ENCODE peak calls at places on chromosomes 7 and 10, in six cellular contexts. One of them, this sample, is unnamed.
A peak's percentile ranks its signal among the peaks of the same experiment; 100 is the strongest.

GRCh38 chr10:34433241-34434076 is 381.6 kb downstream of the PARD3 start:
- DNase-seq in heart left ventricle: no peak
- DNase-seq in CD8-positive, alpha-beta memory T cell: no peak
- DNase-seq in lower lobe of right lung: no peak
- DNase-seq in AG04450: no peak
- DNase-seq in left lung: no peak
- DNase-seq in this sample: no peak

GRCh38 chr10:77310288-77310687 is 327.3 kb downstream of the KCNMA1 start:
- DNase-seq in heart left ventricle: no peak
- DNase-seq in CD8-positive, alpha-beta memory T cell: no peak
- DNase-seq in lower lobe of right lung: no peak
- DNase-seq in AG04450: no peak
- DNase-seq in left lung: no peak
- DNase-seq in this sample: no peak

GRCh38 chr10:71598673-71599072 is 120.9 kb downstream of the C10orf105 start:
- DNase-seq in heart left ventricle: peak; percentile 84
- DNase-seq in CD8-positive, alpha-beta memory T cell: no peak
- DNase-seq in lower lobe of right lung: peak; percentile 77
- DNase-seq in AG04450: no peak
- DNase-seq in left lung: peak; percentile 82
- DNase-seq in this sample: peak; percentile 85

GRCh38 chr7:106064836-106065559 is 47.1 kb downstream of the SYPL1 start:
- DNase-seq in heart left ventricle: peak; percentile 94
- DNase-seq in CD8-positive, alpha-beta memory T cell: no peak
- DNase-seq in lower lobe of right lung: peak; percentile 61
- DNase-seq in AG04450: peak; percentile 70
- DNase-seq in left lung: peak; percentile 82
- DNase-seq in this sample: peak; percentile 93

GRCh38 chr7:132650498-132650897 is 74.2 kb upstream of the PLXNA4 start:
- DNase-seq in heart left ventricle: no peak
- DNase-seq in CD8-positive, alpha-beta memory T cell: no peak
- DNase-seq in lower lobe of right lung: no peak
- DNase-seq in AG04450: peak; percentile 16
- DNase-seq in left lung: no peak
- DNase-seq in this sample: no peak

GRCh38 chr7:150371131-150371995 is 2.7 kb downstream of the REPIN1 start:
- DNase-seq in heart left ventricle: no peak
- DNase-seq in CD8-positive, alpha-beta memory T cell: no peak
- DNase-seq in lower lobe of right lung: no peak
- DNase-seq in AG04450: no peak
- DNase-seq in left lung: no peak
- DNase-seq in this sample: no peak

GRCh38 chr7:57774300-57774699 is 324.3 kb downstream of the ZNF716 start:
- DNase-seq in heart left ventricle: no peak
- DNase-seq in CD8-positive, alpha-beta memory T cell: no peak
- DNase-seq in lower lobe of right lung: no peak
- DNase-seq in AG04450: no peak
- DNase-seq in left lung: no peak
- DNase-seq in this sample: no peak

GRCh38 chr7:139626817-139627216 is 103.3 kb downstream of the CLEC2L start:
- DNase-seq in heart left ventricle: no peak
- DNase-seq in CD8-positive, alpha-beta memory T cell: no peak
- DNase-seq in lower lobe of right lung: no peak
- DNase-seq in AG04450: no peak
- DNase-seq in left lung: no peak
- DNase-seq in this sample: no peak

GRCh38 chr10:35359056-35359455 is 22.7 kb downstream of the CCNY start:
- DNase-seq in heart left ventricle: no peak
- DNase-seq in CD8-positive, alpha-beta memory T cell: no peak
- DNase-seq in lower lobe of right lung: no peak
- DNase-seq in AG04450: no peak
- DNase-seq in left lung: no peak
- DNase-seq in this sample: no peak

GRCh38 chr10:48306870-48307531 is 524 bp downstream of the MAPK8 start:
- DNase-seq in heart left ventricle: peak; percentile 69
- DNase-seq in CD8-positive, alpha-beta memory T cell: peak; percentile 71
- DNase-seq in lower lobe of right lung: peak; percentile 79
- DNase-seq in AG04450: no peak
- DNase-seq in left lung: peak; percentile 63
- DNase-seq in this sample: peak; percentile 89

GRCh38 chr10:86872757-86873156 is 84.7 kb downstream of the MMRN2 start:
- DNase-seq in heart left ventricle: no peak
- DNase-seq in CD8-positive, alpha-beta memory T cell: no peak
- DNase-seq in lower lobe of right lung: no peak
- DNase-seq in AG04450: no peak
- DNase-seq in left lung: no peak
- DNase-seq in this sample: no peak

GRCh38 chr10:24493168-24493567 is 230.5 kb downstream of the ARHGAP21 start:
- DNase-seq in heart left ventricle: no peak
- DNase-seq in CD8-positive, alpha-beta memory T cell: no peak
- DNase-seq in lower lobe of right lung: no peak
- DNase-seq in AG04450: no peak
- DNase-seq in left lung: no peak
- DNase-seq in this sample: no peak

GRCh38 chr10:12543589-12543988 is 194.2 kb downstream of the CAMK1D start:
- DNase-seq in heart left ventricle: no peak
- DNase-seq in CD8-positive, alpha-beta memory T cell: no peak
- DNase-seq in lower lobe of right lung: no peak
- DNase-seq in AG04450: no peak
- DNase-seq in left lung: no peak
- DNase-seq in this sample: no peak

GRCh38 chr7:35359423-35359822 is 105.5 kb upstream of the TBX20 start:
- DNase-seq in heart left ventricle: no peak
- DNase-seq in CD8-positive, alpha-beta memory T cell: no peak
- DNase-seq in lower lobe of right lung: no peak
- DNase-seq in AG04450: no peak
- DNase-seq in left lung: no peak
- DNase-seq in this sample: no peak

GRCh38 chr7:13077466-13077865 is 390.0 kb downstream of the ARL4A start:
- DNase-seq in heart left ventricle: no peak
- DNase-seq in CD8-positive, alpha-beta memory T cell: no peak
- DNase-seq in lower lobe of right lung: no peak
- DNase-seq in AG04450: no peak
- DNase-seq in left lung: no peak
- DNase-seq in this sample: no peak

GRCh38 chr10:4812041-4812440 is 14.0 kb upstream of the AKR1E2 start:
- DNase-seq in heart left ventricle: no peak
- DNase-seq in CD8-positive, alpha-beta memory T cell: no peak
- DNase-seq in lower lobe of right lung: no peak
- DNase-seq in AG04450: no peak
- DNase-seq in left lung: no peak
- DNase-seq in this sample: no peak

GRCh38 chr7:10300557-10300956 is 673.1 kb upstream of the PHF14 start:
- DNase-seq in heart left ventricle: no peak
- DNase-seq in CD8-positive, alpha-beta memory T cell: no peak
- DNase-seq in lower lobe of right lung: no peak
- DNase-seq in AG04450: no peak
- DNase-seq in left lung: no peak
- DNase-seq in this sample: no peak

GRCh38 chr10:26534384-26534783 is 96.2 kb downstream of the APBB1IP start:
- DNase-seq in heart left ventricle: no peak
- DNase-seq in CD8-positive, alpha-beta memory T cell: no peak
- DNase-seq in lower lobe of right lung: no peak
- DNase-seq in AG04450: no peak
- DNase-seq in left lung: no peak
- DNase-seq in this sample: no peak

GRCh38 chr7:158810846-158811245 is 18.5 kb downstream of the ESYT2 start:
- DNase-seq in heart left ventricle: no peak
- DNase-seq in CD8-positive, alpha-beta memory T cell: no peak
- DNase-seq in lower lobe of right lung: no peak
- DNase-seq in AG04450: no peak
- DNase-seq in left lung: no peak
- DNase-seq in this sample: no peak

GRCh38 chr10:24814568-24815313 is 91.1 kb upstream of the ARHGAP21 start:
- DNase-seq in heart left ventricle: no peak
- DNase-seq in CD8-positive, alpha-beta memory T cell: no peak
- DNase-seq in lower lobe of right lung: no peak
- DNase-seq in AG04450: no peak
- DNase-seq in left lung: no peak
- DNase-seq in this sample: no peak

GRCh38 chr10:69119896-69120295 is 4.1 kb upstream of the VPS26A start:
- DNase-seq in heart left ventricle: no peak
- DNase-seq in CD8-positive, alpha-beta memory T cell: no peak
- DNase-seq in lower lobe of right lung: no peak
- DNase-seq in AG04450: no peak
- DNase-seq in left lung: no peak
- DNase-seq in this sample: no peak

GRCh38 chr7:126818393-126819196 is 434.1 kb downstream of the GRM8 start:
- DNase-seq in heart left ventricle: no peak
- DNase-seq in CD8-positive, alpha-beta memory T cell: no peak
- DNase-seq in lower lobe of right lung: no peak
- DNase-seq in AG04450: no peak
- DNase-seq in left lung: no peak
- DNase-seq in this sample: no peak

GRCh38 chr7:104156842-104157277 is 51.0 kb downstream of the ORC5 start:
- DNase-seq in heart left ventricle: no peak
- DNase-seq in CD8-positive, alpha-beta memory T cell: no peak
- DNase-seq in lower lobe of right lung: no peak
- DNase-seq in AG04450: no peak
- DNase-seq in left lung: no peak
- DNase-seq in this sample: no peak

GRCh38 chr7:65397730-65398142 is 24.1 kb downstream of the ZNF92 start:
- DNase-seq in heart left ventricle: no peak
- DNase-seq in CD8-positive, alpha-beta memory T cell: no peak
- DNase-seq in lower lobe of right lung: no peak
- DNase-seq in AG04450: no peak
- DNase-seq in left lung: no peak
- DNase-seq in this sample: no peak

GRCh38 chr10:76432274-76433012 is 1001.0 kb downstream of the LRMDA start:
- DNase-seq in heart left ventricle: peak; percentile 63
- DNase-seq in CD8-positive, alpha-beta memory T cell: no peak
- DNase-seq in lower lobe of right lung: no peak
- DNase-seq in AG04450: peak; percentile 56
- DNase-seq in left lung: no peak
- DNase-seq in this sample: peak; percentile 65

GRCh38 chr10:123743441-123744225 is 77.5 kb downstream of the GPR26 start:
- DNase-seq in heart left ventricle: peak; percentile 41
- DNase-seq in CD8-positive, alpha-beta memory T cell: no peak
- DNase-seq in lower lobe of right lung: no peak
- DNase-seq in AG04450: no peak
- DNase-seq in left lung: no peak
- DNase-seq in this sample: no peak

GRCh38 chr10:28722065-28722803 is 44.9 kb downstream of the BAMBI start:
- DNase-seq in heart left ventricle: peak; percentile 28
- DNase-seq in CD8-positive, alpha-beta memory T cell: no peak
- DNase-seq in lower lobe of right lung: peak; percentile 44
- DNase-seq in AG04450: peak; percentile 4
- DNase-seq in left lung: peak; percentile 36
- DNase-seq in this sample: peak; percentile 84

GRCh38 chr7:145928937-145929336 is 187.7 kb upstream of the CNTNAP2 start:
- DNase-seq in heart left ventricle: no peak
- DNase-seq in CD8-positive, alpha-beta memory T cell: no peak
- DNase-seq in lower lobe of right lung: no peak
- DNase-seq in AG04450: no peak
- DNase-seq in left lung: no peak
- DNase-seq in this sample: no peak
- H3K4me3 ChIP-seq in heart left ventricle: no peak overlapping the region
- H3K4me3 ChIP-seq in CD8-positive, alpha-beta memory T cell: no peak overlapping the region
- H3K4me3 ChIP-seq in lower lobe of right lung: no peak overlapping the region
- H3K4me3 ChIP-seq in AG04450: no peak overlapping the region
- H3K4me3 ChIP-seq in left lung: no peak overlapping the region
- H3K4me3 ChIP-seq in this sample: no peak overlapping the region

DNA sequence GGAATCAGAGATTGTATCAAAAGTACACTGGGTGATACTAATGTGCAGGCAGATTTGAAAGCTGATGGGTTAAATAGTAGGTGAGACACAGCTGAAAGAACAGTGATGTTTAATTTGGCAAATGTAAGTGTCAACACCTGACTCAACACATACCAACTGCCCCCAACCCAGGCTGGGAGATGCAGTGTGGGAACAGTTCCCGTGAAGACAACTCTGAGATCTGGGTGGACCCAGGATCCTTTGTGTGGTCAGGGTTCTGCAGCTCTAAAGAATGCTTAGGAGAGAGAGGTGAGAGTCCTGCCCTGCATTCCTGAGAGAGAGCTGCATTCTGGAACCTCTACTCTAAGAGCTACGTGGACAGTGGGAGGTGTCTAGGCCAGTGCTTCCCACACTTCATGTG is 479.7 kb downstream of the RPS24 start:
- DNase-seq in heart left ventricle: no peak
- DNase-seq in CD8-positive, alpha-beta memory T cell: no peak
- DNase-seq in lower lobe of right lung: no peak
- DNase-seq in AG04450: no peak
- DNase-seq in left lung: no peak
- DNase-seq in this sample: no peak
- H3K27ac ChIP-seq in heart left ventricle: no peak overlapping the region
- H3K27ac ChIP-seq in CD8-positive, alpha-beta memory T cell: no peak overlapping the region
- H3K27ac ChIP-seq in lower lobe of right lung: no peak overlapping the region
- H3K27ac ChIP-seq in AG04450: no peak overlapping the region
- H3K27ac ChIP-seq in left lung: no peak overlapping the region
- H3K27ac ChIP-seq in this sample: no peak overlapping the region

DNA sequence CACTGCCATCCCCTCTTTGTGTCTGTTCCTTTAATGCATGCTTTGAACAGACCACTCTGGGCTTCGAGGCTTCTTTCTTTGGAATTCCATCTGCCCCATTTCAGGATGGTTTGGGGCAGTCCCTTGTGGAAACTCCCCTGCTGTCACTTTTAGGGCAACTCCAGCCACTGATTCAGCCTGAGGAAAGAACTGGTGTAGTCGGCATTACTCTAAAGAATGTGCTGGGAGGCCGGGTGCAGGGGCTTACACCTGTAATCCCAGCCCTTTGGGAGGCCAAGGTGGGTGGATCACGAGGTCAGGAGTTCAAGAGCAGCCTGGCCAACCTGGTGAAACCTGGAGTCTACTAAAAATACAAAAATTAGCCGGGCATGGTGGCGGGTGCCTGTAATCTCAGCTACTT is 358.1 kb upstream of the NUPR2 start:
- DNase-seq in heart left ventricle: no peak
- DNase-seq in CD8-positive, alpha-beta memory T cell: no peak
- DNase-seq in lower lobe of right lung: no peak
- DNase-seq in AG04450: no peak
- DNase-seq in left lung: no peak
- DNase-seq in this sample: no peak
- H3K4me3 ChIP-seq in heart left ventricle: no peak overlapping the region
- H3K4me3 ChIP-seq in CD8-positive, alpha-beta memory T cell: no peak overlapping the region
- H3K4me3 ChIP-seq in lower lobe of right lung: no peak overlapping the region
- H3K4me3 ChIP-seq in AG04450: no peak overlapping the region
- H3K4me3 ChIP-seq in left lung: no peak overlapping the region
- H3K4me3 ChIP-seq in this sample: no peak overlapping the region

DNA sequence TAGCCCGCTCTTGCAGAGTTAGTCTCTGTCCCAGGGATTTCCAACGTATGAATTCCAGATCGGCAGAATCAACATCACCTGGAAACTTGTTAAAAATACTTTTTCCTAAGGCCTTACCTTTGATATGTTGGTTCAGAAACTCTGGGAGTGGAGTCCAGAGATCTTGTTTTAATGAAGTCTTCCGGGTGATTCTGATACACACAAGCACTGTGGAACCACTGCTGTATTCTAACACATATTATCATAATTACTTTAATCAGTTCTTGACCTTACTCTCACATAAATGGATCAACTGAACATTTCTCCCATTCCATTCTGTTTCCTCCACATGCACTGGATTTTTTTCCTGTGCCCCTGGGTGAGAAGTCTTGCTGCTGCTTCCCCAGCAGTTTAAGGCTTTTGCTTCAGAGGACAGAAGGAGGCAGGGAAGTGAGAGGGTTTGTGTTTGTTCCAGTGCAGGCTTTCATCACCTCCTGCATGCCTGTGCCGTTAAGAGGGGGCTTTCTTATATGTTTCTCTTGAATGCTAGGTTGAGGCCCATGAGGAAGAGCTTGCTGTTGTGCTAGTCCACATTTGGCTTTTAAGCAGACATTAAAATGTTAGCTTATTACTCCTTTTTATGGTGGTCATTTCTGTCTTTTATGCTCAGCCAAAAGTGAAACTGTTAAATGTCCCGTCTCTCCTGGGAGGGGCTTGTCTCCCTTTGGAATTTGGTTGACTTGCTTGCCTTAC is 32.4 kb downstream of the CCSER2 start:
- DNase-seq in heart left ventricle: no peak
- DNase-seq in CD8-positive, alpha-beta memory T cell: no peak
- DNase-seq in lower lobe of right lung: no peak
- DNase-seq in AG04450: no peak
- DNase-seq in left lung: no peak
- DNase-seq in this sample: no peak
- H3K27ac ChIP-seq in heart left ventricle: peak overlapping the region; percentile 40
- H3K27ac ChIP-seq in CD8-positive, alpha-beta memory T cell: no peak overlapping the region
- H3K27ac ChIP-seq in lower lobe of right lung: peak overlapping the region; percentile 71
- H3K27ac ChIP-seq in AG04450: no peak overlapping the region
- H3K27ac ChIP-seq in left lung: peak overlapping the region; percentile 64
- H3K27ac ChIP-seq in this sample: no peak overlapping the region

This sample was measured in aorta.